ENCODE peak calls at places on chromosomes 7 and 10, in seven cellular contexts. T, B, X, Q, D, E and Y are unnamed samples.

GRCh38 chr10:74332398-74332797 is 181.4 kb downstream of the ADK start:
- DNase-seq in T (no peak), B (no peak), X (no peak), Q (peak), D (no peak), E (no peak), Y (no peak)

GRCh38 chr10:129419386-129419785 is 47.7 kb upstream of the MGMT start:
- DNase-seq in T (no peak), B (no peak), X (no peak), Q (no peak), D (no peak), E (no peak), Y (no peak)

GRCh38 chr7:140519007-140519399 is 39.7 kb upstream of the MKRN1 start:
- DNase-seq in T (no peak), B (peak), X (no peak), Q (no peak), D (no peak), E (no peak), Y (no peak)

GRCh38 chr10:27319752-27320561 is 79.4 kb upstream of the ACBD5 start:
- DNase-seq in T (no peak), B (peak), X (no peak), Q (peak), D (peak), E (no peak), Y (no peak)

GRCh38 chr10:77597560-77597959 is 40.0 kb downstream of the KCNMA1 start:
- DNase-seq in T (no peak), B (no peak), X (no peak), Q (no peak), D (no peak), E (no peak), Y (no peak)

GRCh38 chr7:100483728-100484635 is at the start of gene NYAP1:
- DNase-seq in T (no peak), B (peak), X (no peak), Q (peak), D (peak), E (no peak), Y (no peak)

GRCh38 chr10:33506838-33507661 is 172.6 kb upstream of the NRP1 start:
- DNase-seq in T (no peak), B (no peak), X (peak), Q (peak), D (no peak), E (no peak), Y (no peak)

GRCh38 chr7:142795339-142795863 is 24.6 kb downstream of the PRSS2 start:
- DNase-seq in T (peak), B (no peak), X (no peak), Q (no peak), D (no peak), E (no peak), Y (no peak)

GRCh38 chr7:137626469-137627067 is 220.2 kb downstream of the DGKI start:
- DNase-seq in T (no peak), B (peak), X (peak), Q (peak), D (peak), E (peak), Y (peak)

GRCh38 chr7:26865094-26865388 is 651 bp upstream of the SKAP2 start:
- DNase-seq in T (no peak), B (peak), X (no peak), Q (no peak), D (peak), E (no peak), Y (no peak)

GRCh38 chr10:93219347-93219746 is 145.7 kb downstream of the CYP26A1 start:
- DNase-seq in T (no peak), B (no peak), X (no peak), Q (peak), D (no peak), E (no peak), Y (no peak)

GRCh38 chr7:141685285-141686035 is 16.5 kb downstream of the DENND11 start:
- DNase-seq in T (no peak), B (no peak), X (no peak), Q (no peak), D (no peak), E (no peak), Y (no peak)

GRCh38 chr10:8054498-8055407 is at the start of gene GATA3:
- DNase-seq in T (no peak), B (peak), X (no peak), Q (peak), D (peak), E (no peak), Y (no peak)

GRCh38 chr7:133491846-133492652 is 239.2 kb downstream of the EXOC4 start:
- DNase-seq in T (no peak), B (no peak), X (no peak), Q (peak), D (no peak), E (no peak), Y (no peak)

GRCh38 chr10:129896231-129897150 is 67.6 kb downstream of the EBF3 start:
- DNase-seq in T (no peak), B (no peak), X (no peak), Q (no peak), D (no peak), E (no peak), Y (no peak)

GRCh38 chr7:23246540-23246939 is at the start of gene GPNMB:
- DNase-seq in T (no peak), B (peak), X (no peak), Q (peak), D (no peak), E (no peak), Y (no peak)

GRCh38 chr7:151503902-151504714 is 15.6 kb downstream of the RHEB start:
- DNase-seq in T (no peak), B (no peak), X (no peak), Q (peak), D (no peak), E (peak), Y (no peak)

GRCh38 chr7:77799078-77799964 is 748 bp downstream of the PHTF2 start:
- DNase-seq in T (no peak), B (peak), X (no peak), Q (peak), D (peak), E (no peak), Y (peak)

GRCh38 chr10:100612601-100613595 is 77.2 kb downstream of the HIF1AN start:
- DNase-seq in T (no peak), B (no peak), X (no peak), Q (no peak), D (no peak), E (no peak), Y (no peak)

GRCh38 chr10:91589015-91589655 is 43.7 kb downstream of the PPP1R3C start:
- DNase-seq in T (no peak), B (no peak), X (no peak), Q (peak), D (no peak), E (no peak), Y (no peak)

GRCh38 chr7:137966636-137967142 is 35.2 kb downstream of the CREB3L2 start:
- DNase-seq in T (no peak), B (no peak), X (no peak), Q (no peak), D (no peak), E (no peak), Y (no peak)

GRCh38 chr10:101672536-101672935 is 22.4 kb downstream of the FBXW4 start:
- DNase-seq in T (no peak), B (no peak), X (no peak), Q (no peak), D (no peak), E (no peak), Y (no peak)

GRCh38 chr10:14089556-14090297 is 241.0 kb downstream of the FRMD4A start:
- DNase-seq in T (no peak), B (no peak), X (no peak), Q (no peak), D (no peak), E (no peak), Y (no peak)

GRCh38 chr7:6127129-6127490 is 95.9 kb downstream of the ANKRD61 start:
- DNase-seq in T (no peak), B (no peak), X (no peak), Q (no peak), D (no peak), E (no peak), Y (no peak)

GRCh38 chr7:99384523-99384922 is 10.0 kb downstream of the ARPC1B start:
- DNase-seq in T (no peak), B (no peak), X (no peak), Q (no peak), D (no peak), E (no peak), Y (no peak)

GRCh38 chr7:151396328-151396970 is 13.4 kb downstream of the WDR86 start:
- DNase-seq in T (no peak), B (no peak), X (no peak), Q (no peak), D (no peak), E (no peak), Y (no peak)

GRCh38 chr7:102398543-102398942 is 2.4 kb downstream of the PRKRIP1 start:
- DNase-seq in T (no peak), B (no peak), X (no peak), Q (no peak), D (no peak), E (no peak), Y (no peak)

GRCh38 chr7:39504963-39505362 is 61.2 kb upstream of the YAE1 start:
- DNase-seq in T (no peak), B (no peak), X (no peak), Q (peak), D (no peak), E (no peak), Y (peak)

GRCh38 chr10:24670964-24671670 is 52.6 kb downstream of the ARHGAP21 start:
- DNase-seq in T (no peak), B (no peak), X (no peak), Q (no peak), D (no peak), E (no peak), Y (no peak)

GRCh38 chr10:16887565-16887964 is 70.3 kb upstream of the RSU1 start:
- DNase-seq in T (no peak), B (peak), X (no peak), Q (peak), D (no peak), E (no peak), Y (no peak)

GRCh38 chr7:140619101-140619615 is 21.5 kb downstream of the DENND2A start:
- DNase-seq in T (no peak), B (no peak), X (no peak), Q (no peak), D (no peak), E (no peak), Y (no peak)

GRCh38 chr7:91850455-91850854 is 30.0 kb downstream of the MTERF1 start:
- DNase-seq in T (no peak), B (no peak), X (no peak), Q (peak), D (no peak), E (no peak), Y (peak)

DNA sequence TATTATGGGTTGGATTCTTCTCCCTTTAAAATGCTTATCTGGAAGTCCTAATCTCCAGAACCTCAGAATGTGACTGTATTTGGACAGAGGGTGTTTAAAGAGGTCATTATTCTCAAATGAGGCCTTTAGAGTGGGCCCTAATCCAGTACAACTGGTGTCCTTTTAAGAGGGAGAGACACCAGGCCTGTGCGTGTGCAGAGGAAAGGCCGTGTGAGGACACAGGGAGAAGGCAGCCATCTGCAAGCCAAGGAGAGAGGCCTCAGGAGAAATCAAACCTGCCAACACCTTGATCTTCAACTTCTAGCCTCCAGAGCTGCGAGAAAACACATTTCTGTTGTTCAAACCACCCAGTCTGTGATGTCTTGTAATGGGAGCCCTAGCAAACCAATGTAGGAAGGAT is 235.4 kb upstream of the MYO3A start:
- DNase-seq in T (no peak), B (no peak), X (no peak), Q (no peak), D (no peak), E (no peak), Y (no peak)
- TF ChIP-seq RAD21 in T (no peak), B (no peak), X (no peak), Q (no peak), D (no peak), E (no peak), Y (no peak)

GRCh38 chr10:404991-405390 is 269.7 kb downstream of the ZMYND11 start:
- DNase-seq in T (no peak), B (no peak), X (no peak), Q (peak), D (no peak), E (no peak), Y (no peak)

GRCh38 chr10:409403-410040 is 274.3 kb downstream of the ZMYND11 start:
- DNase-seq in T (no peak), B (no peak), X (no peak), Q (no peak), D (no peak), E (no peak), Y (no peak)

GRCh38 chr10:406976-407375 is 271.7 kb downstream of the ZMYND11 start:
- DNase-seq in T (no peak), B (no peak), X (no peak), Q (no peak), D (no peak), E (no peak), Y (no peak)

GRCh38 chr10:405648-406047 is 270.4 kb downstream of the ZMYND11 start:
- DNase-seq in T (no peak), B (no peak), X (no peak), Q (no peak), D (no peak), E (no peak), Y (no peak)

GRCh38 chr10:408223-408622 is 273.0 kb downstream of the ZMYND11 start:
- DNase-seq in T (no peak), B (no peak), X (no peak), Q (no peak), D (no peak), E (no peak), Y (no peak)
- TF ChIP-seq RAD21 in T (no peak), B (no peak), X (no peak), Q (no peak), D (no peak), E (no peak), Y (no peak)

GRCh38 chr7:113030489-113030888 is 56.1 kb downstream of the GPR85 start:
- DNase-seq in T (no peak), B (no peak), X (no peak), Q (no peak), D (no peak), E (no peak), Y (no peak)
- TF ChIP-seq RAD21 in T (no peak), B (no peak), X (no peak), Q (no peak), D (no peak), E (no peak), Y (no peak)

DNA sequence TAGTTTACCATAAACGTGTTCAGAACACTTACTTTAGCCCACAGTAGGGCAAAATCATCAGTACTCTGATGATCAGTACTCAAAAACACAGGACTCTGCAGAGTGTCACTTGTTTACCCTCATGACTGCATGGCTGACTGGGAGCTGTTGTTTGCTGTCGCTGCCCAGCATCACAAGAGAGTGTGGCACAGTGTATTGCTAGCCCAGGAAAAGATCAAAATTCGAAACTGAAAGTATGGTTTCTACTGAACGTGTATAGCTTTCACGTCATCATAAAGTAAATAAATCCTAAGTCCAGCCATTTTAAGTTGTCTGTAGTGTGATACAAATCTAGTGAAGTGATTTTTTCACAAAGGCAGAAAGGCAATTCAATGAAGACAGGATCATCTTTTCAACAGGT is 184.6 kb downstream of the RAMP3 start:
- DNase-seq in T (no peak), B (no peak), X (no peak), Q (no peak), D (no peak), E (peak), Y (no peak)
- TF ChIP-seq RAD21 in T (no peak), B (no peak), X (no peak), Q (no peak), D (no peak), E (no peak), Y (no peak)

GRCh38 chr10:123581656-123582055 is 84.5 kb upstream of the GPR26 start:
- DNase-seq in T (no peak), B (no peak), X (no peak), Q (no peak), D (no peak), E (no peak), Y (no peak)

GRCh38 chr10:123582084-123582989 is 83.8 kb upstream of the GPR26 start:
- DNase-seq in T (peak), B (peak), X (no peak), Q (peak), D (peak), E (peak), Y (peak)

GRCh38 chr10:123578721-123579120 is 87.4 kb upstream of the GPR26 start:
- DNase-seq in T (no peak), B (no peak), X (no peak), Q (no peak), D (no peak), E (no peak), Y (no peak)

GRCh38 chr10:123579675-123580074 is 86.5 kb upstream of the GPR26 start:
- DNase-seq in T (no peak), B (no peak), X (no peak), Q (no peak), D (no peak), E (no peak), Y (no peak)

DNA sequence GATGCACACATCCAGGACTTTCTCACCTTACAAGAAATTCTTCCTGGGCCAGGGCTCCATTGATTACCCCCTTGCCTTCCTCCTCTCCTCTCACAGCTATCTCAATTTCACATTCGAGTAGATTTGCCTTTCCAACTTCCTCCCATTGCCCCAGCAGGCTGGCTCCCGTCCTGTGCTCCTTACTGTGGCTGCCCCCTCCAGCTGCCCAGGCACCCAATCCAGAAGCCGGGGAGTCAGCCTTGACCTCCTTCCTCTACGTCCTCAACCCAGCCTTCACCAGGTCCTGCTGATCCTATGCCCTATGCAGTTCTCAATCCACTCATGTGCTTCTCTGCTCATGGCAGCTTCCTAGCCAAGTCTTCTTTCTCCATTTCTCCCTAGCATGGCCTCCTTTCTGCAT is 85.7 kb upstream of the GPR26 start:
- DNase-seq in T (no peak), B (no peak), X (no peak), Q (no peak), D (no peak), E (no peak), Y (no peak)
- TF ChIP-seq RAD21 in T (no peak), B (no peak), X (no peak), Q (no peak), D (no peak), E (no peak), Y (no peak)

DNA sequence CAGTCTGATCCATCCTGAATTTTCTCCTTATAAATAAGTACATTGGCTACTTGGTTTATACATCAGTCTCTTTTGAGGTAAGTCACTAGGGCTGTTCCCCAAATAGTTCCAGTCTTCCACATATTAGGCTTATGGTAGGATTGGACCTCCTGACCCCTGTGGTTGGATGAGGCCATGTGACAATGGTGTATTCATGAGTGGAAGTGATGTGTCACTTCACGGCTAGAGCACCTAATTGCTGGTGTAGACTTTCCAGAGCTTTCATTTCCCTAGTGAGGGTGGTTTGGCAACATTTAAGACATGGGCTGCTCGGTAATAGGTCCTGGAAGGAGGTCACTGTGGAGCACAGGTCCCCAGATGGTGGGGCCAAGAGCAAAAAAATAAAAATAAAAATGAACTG is 141.2 kb upstream of the ABCB5 start:
- DNase-seq in T (no peak), B (no peak), X (no peak), Q (no peak), D (no peak), E (no peak), Y (no peak)
- TF ChIP-seq RAD21 in T (no peak), B (no peak), X (no peak), Q (no peak), D (no peak), E (no peak), Y (no peak)